ENCODE peak calls at places on chromosomes 4 and X, in four cellular contexts. One of them, this sample, is unnamed.

GRCh38 chr4:64271601-64272081 is 137.6 kb downstream of the TECRL start:
- DNase-seq in A673: no peak
- DNase-seq in adrenal gland: no peak
- DNase-seq in CD8-positive, alpha-beta T cell: no peak
- DNase-seq in this sample: no peak

GRCh38 chrX:45143455-45143854 is 57.2 kb downstream of the DIPK2B start:
- DNase-seq in A673: peak
- DNase-seq in adrenal gland: no peak
- DNase-seq in CD8-positive, alpha-beta T cell: no peak
- DNase-seq in this sample: no peak

GRCh38 chrX:9940397-9940796 is 26.8 kb upstream of the CLDN34 start:
- DNase-seq in A673: no peak
- DNase-seq in adrenal gland: no peak
- DNase-seq in CD8-positive, alpha-beta T cell: no peak
- DNase-seq in this sample: no peak

GRCh38 chr4:86934772-86935498 is at the start of gene AFF1:
- DNase-seq in A673: peak
- DNase-seq in adrenal gland: peak
- DNase-seq in CD8-positive, alpha-beta T cell: peak
- DNase-seq in this sample: peak

GRCh38 chrX:20112022-20112421 is 4.7 kb downstream of the MAP7D2 start:
- DNase-seq in A673: no peak
- DNase-seq in adrenal gland: no peak
- DNase-seq in CD8-positive, alpha-beta T cell: no peak
- DNase-seq in this sample: no peak

GRCh38 chrX:5458300-5458699 is 770.4 kb downstream of the NLGN4X start:
- DNase-seq in A673: peak
- DNase-seq in adrenal gland: no peak
- DNase-seq in CD8-positive, alpha-beta T cell: no peak
- DNase-seq in this sample: no peak

GRCh38 chrX:38754102-38754790 is 47.0 kb upstream of the MID1IP1 start:
- DNase-seq in A673: peak
- DNase-seq in adrenal gland: no peak
- DNase-seq in CD8-positive, alpha-beta T cell: peak
- DNase-seq in this sample: no peak

GRCh38 chrX:71493111-71493613 is 39.7 kb upstream of the OGT start:
- DNase-seq in A673: no peak
- DNase-seq in adrenal gland: no peak
- DNase-seq in CD8-positive, alpha-beta T cell: no peak
- DNase-seq in this sample: no peak

GRCh38 chr4:157080605-157081004 is 4.7 kb downstream of the GLRB start:
- DNase-seq in A673: no peak
- DNase-seq in adrenal gland: no peak
- DNase-seq in CD8-positive, alpha-beta T cell: no peak
- DNase-seq in this sample: no peak

GRCh38 chrX:133390647-133391046 is 24.6 kb downstream of the GPC4 start:
- DNase-seq in A673: no peak
- DNase-seq in adrenal gland: no peak
- DNase-seq in CD8-positive, alpha-beta T cell: no peak
- DNase-seq in this sample: no peak

GRCh38 chr4:15354358-15354757 is 73.5 kb upstream of the C1QTNF7 start:
- DNase-seq in A673: no peak
- DNase-seq in adrenal gland: no peak
- DNase-seq in CD8-positive, alpha-beta T cell: no peak
- DNase-seq in this sample: no peak

GRCh38 chr4:142777045-142777743 is 68.9 kb downstream of the INPP4B start:
- DNase-seq in A673: no peak
- DNase-seq in adrenal gland: no peak
- DNase-seq in CD8-positive, alpha-beta T cell: no peak
- DNase-seq in this sample: no peak

GRCh38 chr4:183173580-183174526 is 74.8 kb downstream of the WWC2 start:
- DNase-seq in A673: peak
- DNase-seq in adrenal gland: no peak
- DNase-seq in CD8-positive, alpha-beta T cell: no peak
- DNase-seq in this sample: no peak

GRCh38 chr4:182449186-182449880 is 206.1 kb downstream of the TENM3 start:
- DNase-seq in A673: no peak
- DNase-seq in adrenal gland: no peak
- DNase-seq in CD8-positive, alpha-beta T cell: no peak
- DNase-seq in this sample: no peak

GRCh38 chr4:186780291-186781031 is 56.8 kb upstream of the FAT1 start:
- DNase-seq in A673: no peak
- DNase-seq in adrenal gland: no peak
- DNase-seq in CD8-positive, alpha-beta T cell: no peak
- DNase-seq in this sample: no peak

GRCh38 chr4:88005086-88005485 is 2.3 kb upstream of the PKD2 start:
- DNase-seq in A673: no peak
- DNase-seq in adrenal gland: no peak
- DNase-seq in CD8-positive, alpha-beta T cell: no peak
- DNase-seq in this sample: no peak

GRCh38 chrX:13646154-13646549 is 6.8 kb upstream of the TCEANC start:
- DNase-seq in A673: peak
- DNase-seq in adrenal gland: peak
- DNase-seq in CD8-positive, alpha-beta T cell: peak
- DNase-seq in this sample: no peak

GRCh38 chr4:138086471-138086870 is 155.7 kb downstream of the SLC7A11 start:
- DNase-seq in A673: no peak
- DNase-seq in adrenal gland: no peak
- DNase-seq in CD8-positive, alpha-beta T cell: no peak
- DNase-seq in this sample: no peak

GRCh38 chr4:89356086-89356485 is 48.5 kb upstream of the GPRIN3 start:
- DNase-seq in A673: no peak
- DNase-seq in adrenal gland: no peak
- DNase-seq in CD8-positive, alpha-beta T cell: no peak
- DNase-seq in this sample: no peak

GRCh38 chrX:16750136-16750535 is 30.7 kb downstream of the SYAP1 start:
- DNase-seq in A673: no peak
- DNase-seq in adrenal gland: no peak
- DNase-seq in CD8-positive, alpha-beta T cell: no peak
- DNase-seq in this sample: no peak

GRCh38 chr4:23972202-23972601 is 82.4 kb upstream of the PPARGC1A start:
- DNase-seq in A673: no peak
- DNase-seq in adrenal gland: no peak
- DNase-seq in CD8-positive, alpha-beta T cell: no peak
- DNase-seq in this sample: no peak

GRCh38 chr4:177393236-177393635 is 49.0 kb downstream of the AGA start:
- DNase-seq in A673: no peak
- DNase-seq in adrenal gland: no peak
- DNase-seq in CD8-positive, alpha-beta T cell: peak
- DNase-seq in this sample: no peak

GRCh38 chr4:126328914-126329313 is 1014.2 kb downstream of the FAT4 start:
- DNase-seq in A673: no peak
- DNase-seq in adrenal gland: no peak
- DNase-seq in CD8-positive, alpha-beta T cell: no peak
- DNase-seq in this sample: no peak

GRCh38 chr4:53043096-53043495 is 181.0 kb downstream of the RASL11B start:
- DNase-seq in A673: peak
- DNase-seq in adrenal gland: no peak
- DNase-seq in CD8-positive, alpha-beta T cell: no peak
- DNase-seq in this sample: no peak

GRCh38 chr4:156595041-156595440 is 376.6 kb downstream of the PDGFC start:
- DNase-seq in A673: no peak
- DNase-seq in adrenal gland: no peak
- DNase-seq in CD8-positive, alpha-beta T cell: no peak
- DNase-seq in this sample: no peak

GRCh38 chr4:4333265-4333706 is 43.2 kb downstream of the ZBTB49 start:
- DNase-seq in A673: peak
- DNase-seq in adrenal gland: peak
- DNase-seq in CD8-positive, alpha-beta T cell: no peak
- DNase-seq in this sample: peak

GRCh38 chrX:16989750-16990149 is 43.3 kb downstream of the REPS2 start:
- DNase-seq in A673: no peak
- DNase-seq in adrenal gland: no peak
- DNase-seq in CD8-positive, alpha-beta T cell: no peak
- DNase-seq in this sample: no peak

GRCh38 chr4:109816082-109816442 is 500 bp downstream of the GAR1 start:
- DNase-seq in A673: no peak
- DNase-seq in adrenal gland: no peak
- DNase-seq in CD8-positive, alpha-beta T cell: peak
- DNase-seq in this sample: no peak

GRCh38 chr4:113835005-113835404 is 73.5 kb upstream of the CAMK2D start:
- DNase-seq in A673: peak
- DNase-seq in adrenal gland: no peak
- DNase-seq in CD8-positive, alpha-beta T cell: no peak
- DNase-seq in this sample: no peak

GRCh38 chrX:39750246-39750790 is 347.4 kb downstream of the BCOR start:
- DNase-seq in A673: no peak
- DNase-seq in adrenal gland: no peak
- DNase-seq in CD8-positive, alpha-beta T cell: no peak
- DNase-seq in this sample: no peak

GRCh38 chr4:173924561-173924960 is 358.9 kb downstream of the FBXO8 start:
- DNase-seq in A673: no peak
- DNase-seq in adrenal gland: no peak
- DNase-seq in CD8-positive, alpha-beta T cell: no peak
- DNase-seq in this sample: no peak

GRCh38 chr4:146640459-146641061 is 1.9 kb downstream of the POU4F2 start:
- DNase-seq in A673: no peak
- DNase-seq in adrenal gland: no peak
- DNase-seq in CD8-positive, alpha-beta T cell: no peak
- DNase-seq in this sample: no peak

GRCh38 chr4:184382189-184382846 is 92.0 kb downstream of the IRF2 start:
- DNase-seq in A673: no peak
- DNase-seq in adrenal gland: no peak
- DNase-seq in CD8-positive, alpha-beta T cell: no peak
- DNase-seq in this sample: no peak

GRCh38 chr4:150986085-150986484 is 29.0 kb downstream of the LRBA start:
- DNase-seq in A673: no peak
- DNase-seq in adrenal gland: no peak
- DNase-seq in CD8-positive, alpha-beta T cell: no peak
- DNase-seq in this sample: no peak

GRCh38 chr4:79445371-79445781 is 37.3 kb upstream of the GK2 start:
- DNase-seq in A673: peak
- DNase-seq in adrenal gland: no peak
- DNase-seq in CD8-positive, alpha-beta T cell: no peak
- DNase-seq in this sample: no peak

GRCh38 chr4:24730256-24731001 is 64.9 kb upstream of the SOD3 start:
- DNase-seq in A673: peak
- DNase-seq in adrenal gland: no peak
- DNase-seq in CD8-positive, alpha-beta T cell: no peak
- DNase-seq in this sample: no peak

GRCh38 chrX:138769918-138770317 is 58.4 kb upstream of the FGF13 start:
- DNase-seq in A673: no peak
- DNase-seq in adrenal gland: no peak
- DNase-seq in CD8-positive, alpha-beta T cell: no peak
- DNase-seq in this sample: no peak

GRCh38 chrX:138777230-138777629 is 65.7 kb upstream of the FGF13 start:
- DNase-seq in A673: peak
- DNase-seq in adrenal gland: no peak
- DNase-seq in CD8-positive, alpha-beta T cell: no peak
- DNase-seq in this sample: no peak

GRCh38 chrX:138771042-138771441 is 59.5 kb upstream of the FGF13 start:
- DNase-seq in A673: peak
- DNase-seq in adrenal gland: no peak
- DNase-seq in CD8-positive, alpha-beta T cell: no peak
- DNase-seq in this sample: no peak

GRCh38 chrX:138775501-138775900 is 64.0 kb upstream of the FGF13 start:
- DNase-seq in A673: peak
- DNase-seq in adrenal gland: no peak
- DNase-seq in CD8-positive, alpha-beta T cell: no peak
- DNase-seq in this sample: no peak
- TF ChIP-seq CTCF in A673: peak
- TF ChIP-seq CTCF in adrenal gland: peak
- TF ChIP-seq CTCF in CD8-positive, alpha-beta T cell: no peak
- TF ChIP-seq CTCF in this sample: peak

DNA sequence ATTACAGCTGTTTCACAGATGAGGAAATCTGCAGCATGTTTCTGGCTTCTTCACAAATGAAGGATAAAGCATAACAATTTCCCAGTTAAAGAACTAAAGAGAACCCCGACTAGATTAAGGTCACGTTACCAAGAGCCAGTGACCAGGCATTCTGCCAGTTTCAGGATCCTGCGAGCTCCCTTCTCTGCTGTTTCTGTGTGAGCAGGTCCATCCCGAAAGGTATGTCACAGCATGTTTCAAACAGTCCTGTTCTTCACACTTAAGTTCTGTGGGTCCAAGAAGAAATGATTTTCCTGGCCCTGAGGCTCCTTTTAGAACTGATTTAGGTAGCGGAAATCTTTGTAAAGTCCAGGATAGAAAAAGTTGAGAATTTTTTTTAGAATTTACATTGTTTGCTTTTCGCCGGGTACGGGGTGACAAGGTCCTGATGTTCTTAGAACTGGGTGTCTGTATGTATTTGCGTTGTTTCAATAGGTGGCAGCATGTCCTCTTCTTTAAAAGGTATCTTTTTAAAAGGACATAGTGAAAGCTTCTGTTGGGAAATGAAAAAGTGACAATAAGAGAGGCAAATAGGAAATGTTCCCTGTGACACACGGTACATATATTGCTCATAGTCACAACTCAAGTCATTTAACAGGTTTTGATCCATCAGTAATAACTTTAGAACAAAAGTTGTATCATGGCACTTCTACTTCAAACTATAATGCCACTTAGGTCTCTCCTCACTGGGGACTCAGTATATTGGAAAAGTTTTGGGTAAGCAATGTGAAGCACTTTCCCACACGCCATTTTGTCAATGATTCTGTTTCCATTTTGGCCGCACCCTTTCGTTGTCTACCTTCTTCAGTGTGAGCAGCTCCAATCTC is 18.4 kb downstream of the IL21 start:
- DNase-seq in A673: peak
- DNase-seq in adrenal gland: no peak
- DNase-seq in CD8-positive, alpha-beta T cell: no peak
- DNase-seq in this sample: no peak
- TF ChIP-seq CTCF in A673: peak
- TF ChIP-seq CTCF in adrenal gland: peak
- TF ChIP-seq CTCF in CD8-positive, alpha-beta T cell: no peak
- TF ChIP-seq CTCF in this sample: no peak

GRCh38 chr4:98745372-98745771 is 87.0 kb upstream of the TSPAN5 start:
- DNase-seq in A673: peak
- DNase-seq in adrenal gland: no peak
- DNase-seq in CD8-positive, alpha-beta T cell: no peak
- DNase-seq in this sample: no peak
- TF ChIP-seq CTCF in A673: peak
- TF ChIP-seq CTCF in adrenal gland: peak
- TF ChIP-seq CTCF in CD8-positive, alpha-beta T cell: no peak
- TF ChIP-seq CTCF in this sample: no peak

DNA sequence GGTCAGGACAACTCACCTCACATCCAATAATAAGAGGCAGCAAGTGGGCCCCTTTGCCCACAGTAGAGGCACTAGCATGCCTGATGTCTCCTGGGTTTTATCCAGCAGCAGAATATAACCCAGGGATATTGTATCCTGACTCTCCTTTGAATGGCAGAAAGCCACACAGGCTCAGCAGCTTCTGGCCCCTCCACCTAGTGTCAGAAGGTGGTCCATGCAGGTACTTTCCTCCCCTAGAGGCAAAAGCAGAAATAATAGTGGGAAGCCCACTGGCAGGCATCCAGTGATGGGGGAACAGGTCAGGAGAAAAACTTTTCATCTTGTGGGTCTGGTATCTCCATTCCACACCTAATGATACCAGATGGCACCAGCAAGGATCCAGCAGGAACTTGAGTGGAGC is 75.5 kb upstream of the IRS4 start:
- DNase-seq in A673: no peak
- DNase-seq in adrenal gland: no peak
- DNase-seq in CD8-positive, alpha-beta T cell: no peak
- DNase-seq in this sample: no peak
- TF ChIP-seq CTCF in A673: no peak
- TF ChIP-seq CTCF in adrenal gland: no peak
- TF ChIP-seq CTCF in CD8-positive, alpha-beta T cell: no peak
- TF ChIP-seq CTCF in this sample: no peak

GRCh38 chr4:159159611-159160010 is 56.7 kb downstream of the RAPGEF2 start:
- DNase-seq in A673: no peak
- DNase-seq in adrenal gland: no peak
- DNase-seq in CD8-positive, alpha-beta T cell: no peak
- DNase-seq in this sample: no peak
- TF ChIP-seq CTCF in A673: no peak
- TF ChIP-seq CTCF in adrenal gland: no peak
- TF ChIP-seq CTCF in CD8-positive, alpha-beta T cell: no peak
- TF ChIP-seq CTCF in this sample: no peak